ENCODE peak calls at places on chromosomes 16 and 17, in seven cellular contexts. One of them, this sample, is unnamed.

GRCh38 chr17:83137523-83137922 is 58.1 kb downstream of the METRNL start:
- DNase-seq in neuronal stem cell: no peak
- DNase-seq in H1: no peak
- DNase-seq in mesenchymal stem cell: no peak
- DNase-seq in mesendoderm: no peak
- DNase-seq in trophoblast cell: no peak
- DNase-seq in H9: no peak
- DNase-seq in this sample: no peak

GRCh38 chr17:50161911-50162288 is 3.9 kb upstream of the SGCA start:
- DNase-seq in neuronal stem cell: no peak
- DNase-seq in H1: no peak
- DNase-seq in mesenchymal stem cell: no peak
- DNase-seq in mesendoderm: no peak
- DNase-seq in trophoblast cell: no peak
- DNase-seq in H9: no peak
- DNase-seq in this sample: no peak

GRCh38 chr17:7589204-7589868 is 558 bp downstream of the SOX15 start:
- DNase-seq in neuronal stem cell: peak; percentile 87
- DNase-seq in H1: no peak
- DNase-seq in mesenchymal stem cell: peak; percentile 86
- DNase-seq in mesendoderm: peak; percentile 91
- DNase-seq in trophoblast cell: peak; percentile 85
- DNase-seq in H9: peak; percentile 93
- DNase-seq in this sample: peak; percentile 83

GRCh38 chr16:30715777-30716445 is 16.9 kb downstream of the SRCAP start:
- DNase-seq in neuronal stem cell: no peak
- DNase-seq in H1: no peak
- DNase-seq in mesenchymal stem cell: peak; percentile 60
- DNase-seq in mesendoderm: no peak
- DNase-seq in trophoblast cell: peak; percentile 60
- DNase-seq in H9: no peak
- DNase-seq in this sample: peak; percentile 36

GRCh38 chr17:67469208-67469980 is 92.3 kb downstream of the PITPNC1 start:
- DNase-seq in neuronal stem cell: no peak
- DNase-seq in H1: no peak
- DNase-seq in mesenchymal stem cell: no peak
- DNase-seq in mesendoderm: no peak
- DNase-seq in trophoblast cell: peak; percentile 96
- DNase-seq in H9: peak; percentile 62
- DNase-seq in this sample: peak; percentile 28

GRCh38 chr17:32159586-32160438 is 17.5 kb downstream of the RHOT1 start:
- DNase-seq in neuronal stem cell: no peak
- DNase-seq in H1: no peak
- DNase-seq in mesenchymal stem cell: no peak
- DNase-seq in mesendoderm: no peak
- DNase-seq in trophoblast cell: no peak
- DNase-seq in H9: no peak
- DNase-seq in this sample: no peak

GRCh38 chr17:69539781-69540319 is 125.4 kb downstream of the MAP2K6 start:
- DNase-seq in neuronal stem cell: no peak
- DNase-seq in H1: no peak
- DNase-seq in mesenchymal stem cell: peak; percentile 94
- DNase-seq in mesendoderm: no peak
- DNase-seq in trophoblast cell: peak; percentile 84
- DNase-seq in H9: no peak
- DNase-seq in this sample: peak; percentile 93

GRCh38 chr17:17387461-17388362 is 84.5 kb downstream of the NT5M start:
- DNase-seq in neuronal stem cell: no peak
- DNase-seq in H1: peak; percentile 47
- DNase-seq in mesenchymal stem cell: peak; percentile 22
- DNase-seq in mesendoderm: peak; percentile 78
- DNase-seq in trophoblast cell: peak; percentile 69
- DNase-seq in H9: peak; percentile 93
- DNase-seq in this sample: no peak

GRCh38 chr17:59369026-59369724 is 37.7 kb downstream of the YPEL2 start:
- DNase-seq in neuronal stem cell: no peak
- DNase-seq in H1: no peak
- DNase-seq in mesenchymal stem cell: no peak
- DNase-seq in mesendoderm: no peak
- DNase-seq in trophoblast cell: no peak
- DNase-seq in H9: no peak
- DNase-seq in this sample: no peak

GRCh38 chr16:63945805-63946204 is 1176.1 kb downstream of the CDH11 start:
- DNase-seq in neuronal stem cell: no peak
- DNase-seq in H1: no peak
- DNase-seq in mesenchymal stem cell: no peak
- DNase-seq in mesendoderm: no peak
- DNase-seq in trophoblast cell: no peak
- DNase-seq in H9: no peak
- DNase-seq in this sample: no peak

GRCh38 chr17:61335845-61336655 is 63.6 kb upstream of the TBX2 start:
- DNase-seq in neuronal stem cell: no peak
- DNase-seq in H1: no peak
- DNase-seq in mesenchymal stem cell: no peak
- DNase-seq in mesendoderm: no peak
- DNase-seq in trophoblast cell: no peak
- DNase-seq in H9: no peak
- DNase-seq in this sample: peak; percentile 78

GRCh38 chr16:79188115-79188779 is 412.3 kb downstream of the MAF start:
- DNase-seq in neuronal stem cell: no peak
- DNase-seq in H1: no peak
- DNase-seq in mesenchymal stem cell: no peak
- DNase-seq in mesendoderm: peak; percentile 53
- DNase-seq in trophoblast cell: no peak
- DNase-seq in H9: no peak
- DNase-seq in this sample: no peak

GRCh38 chr16:2475413-2476344 is 752 bp downstream of the TBC1D24 start:
- DNase-seq in neuronal stem cell: no peak
- DNase-seq in H1: no peak
- DNase-seq in mesenchymal stem cell: no peak
- DNase-seq in mesendoderm: peak; percentile 29
- DNase-seq in trophoblast cell: peak; percentile 50
- DNase-seq in H9: peak; percentile 56
- DNase-seq in this sample: no peak

GRCh38 chr16:10169031-10169430 is 13.2 kb downstream of the GRIN2A start:
- DNase-seq in neuronal stem cell: no peak
- DNase-seq in H1: no peak
- DNase-seq in mesenchymal stem cell: no peak
- DNase-seq in mesendoderm: no peak
- DNase-seq in trophoblast cell: no peak
- DNase-seq in H9: no peak
- DNase-seq in this sample: no peak

GRCh38 chr16:56288019-56288418 is 96.7 kb downstream of the GNAO1 start:
- DNase-seq in neuronal stem cell: no peak
- DNase-seq in H1: no peak
- DNase-seq in mesenchymal stem cell: no peak
- DNase-seq in mesendoderm: no peak
- DNase-seq in trophoblast cell: no peak
- DNase-seq in H9: no peak
- DNase-seq in this sample: no peak

GRCh38 chr17:29176500-29177351 is 3.5 kb downstream of the MYO18A start:
- DNase-seq in neuronal stem cell: peak; percentile 41
- DNase-seq in H1: peak; percentile 44
- DNase-seq in mesenchymal stem cell: peak; percentile 64
- DNase-seq in mesendoderm: peak; percentile 77
- DNase-seq in trophoblast cell: peak; percentile 89
- DNase-seq in H9: peak; percentile 88
- DNase-seq in this sample: peak; percentile 43

GRCh38 chr17:3398310-3398709 is at the start of gene OR1E1:
- DNase-seq in neuronal stem cell: no peak
- DNase-seq in H1: no peak
- DNase-seq in mesenchymal stem cell: no peak
- DNase-seq in mesendoderm: no peak
- DNase-seq in trophoblast cell: no peak
- DNase-seq in H9: no peak
- DNase-seq in this sample: no peak

GRCh38 chr17:27473748-27474609 is 17.7 kb downstream of the KSR1 start:
- DNase-seq in neuronal stem cell: no peak
- DNase-seq in H1: no peak
- DNase-seq in mesenchymal stem cell: peak; percentile 35
- DNase-seq in mesendoderm: peak; percentile 75
- DNase-seq in trophoblast cell: no peak
- DNase-seq in H9: no peak
- DNase-seq in this sample: no peak

GRCh38 chr16:57509231-57509923 is 23.1 kb upstream of the DOK4 start:
- DNase-seq in neuronal stem cell: no peak
- DNase-seq in H1: no peak
- DNase-seq in mesenchymal stem cell: no peak
- DNase-seq in mesendoderm: no peak
- DNase-seq in trophoblast cell: no peak
- DNase-seq in H9: no peak
- DNase-seq in this sample: no peak

GRCh38 chr16:9012848-9013507 is 49.3 kb upstream of the USP7 start:
- DNase-seq in neuronal stem cell: peak; percentile 44
- DNase-seq in H1: peak; percentile 82
- DNase-seq in mesenchymal stem cell: peak; percentile 27
- DNase-seq in mesendoderm: peak; percentile 87
- DNase-seq in trophoblast cell: peak; percentile 23
- DNase-seq in H9: peak; percentile 93
- DNase-seq in this sample: no peak

GRCh38 chr16:84683691-84684591 is 15.9 kb upstream of the USP10 start:
- DNase-seq in neuronal stem cell: no peak
- DNase-seq in H1: peak; percentile 17
- DNase-seq in mesenchymal stem cell: no peak
- DNase-seq in mesendoderm: peak; percentile 91
- DNase-seq in trophoblast cell: peak; percentile 95
- DNase-seq in H9: peak; percentile 75
- DNase-seq in this sample: no peak

GRCh38 chr16:73274140-73274539 is 226.2 kb upstream of the ZFHX3 start:
- DNase-seq in neuronal stem cell: no peak
- DNase-seq in H1: no peak
- DNase-seq in mesenchymal stem cell: no peak
- DNase-seq in mesendoderm: no peak
- DNase-seq in trophoblast cell: no peak
- DNase-seq in H9: no peak
- DNase-seq in this sample: no peak

GRCh38 chr16:73265124-73265838 is 217.4 kb upstream of the ZFHX3 start:
- DNase-seq in neuronal stem cell: no peak
- DNase-seq in H1: no peak
- DNase-seq in mesenchymal stem cell: no peak
- DNase-seq in mesendoderm: no peak
- DNase-seq in trophoblast cell: peak; percentile 61
- DNase-seq in H9: peak; percentile 44
- DNase-seq in this sample: no peak

GRCh38 chr16:73262931-73263330 is 215.0 kb upstream of the ZFHX3 start:
- DNase-seq in neuronal stem cell: no peak
- DNase-seq in H1: no peak
- DNase-seq in mesenchymal stem cell: no peak
- DNase-seq in mesendoderm: no peak
- DNase-seq in trophoblast cell: no peak
- DNase-seq in H9: no peak
- DNase-seq in this sample: no peak

GRCh38 chr16:73268311-73268997 is 220.5 kb upstream of the ZFHX3 start:
- DNase-seq in neuronal stem cell: peak; percentile 24
- DNase-seq in H1: no peak
- DNase-seq in mesenchymal stem cell: no peak
- DNase-seq in mesendoderm: peak; percentile 33
- DNase-seq in trophoblast cell: no peak
- DNase-seq in H9: peak; percentile 59
- DNase-seq in this sample: peak; percentile 16
- H2BK120ac ChIP-seq in neuronal stem cell: no peak overlapping the region
- H2BK120ac ChIP-seq in H1: no peak overlapping the region
- H2BK120ac ChIP-seq in mesenchymal stem cell: no peak overlapping the region
- H2BK120ac ChIP-seq in mesendoderm: no peak overlapping the region
- H2BK120ac ChIP-seq in trophoblast cell: no peak overlapping the region
- H2BK120ac ChIP-seq in H9: no peak overlapping the region
- H2BK120ac ChIP-seq in this sample: no peak overlapping the region

DNA sequence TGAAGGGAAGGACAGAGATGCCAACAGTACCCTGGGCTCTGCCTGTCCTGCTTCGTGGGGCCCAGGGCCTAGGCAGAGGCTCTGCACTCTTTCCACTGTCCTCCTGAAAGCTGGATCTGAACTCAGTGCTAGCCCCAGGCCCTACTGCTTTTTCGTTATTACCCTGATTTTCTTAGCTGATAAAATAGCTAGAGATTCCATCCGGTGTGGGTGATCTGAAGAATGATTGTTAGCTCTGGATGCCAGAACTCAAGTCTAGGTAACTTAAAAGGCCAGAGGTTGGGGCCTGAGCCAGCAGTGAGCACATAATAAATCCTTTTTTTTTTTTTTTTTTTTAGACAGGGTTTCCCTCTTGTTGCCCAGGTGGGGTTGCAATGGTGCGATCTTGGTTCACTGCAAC is 1.8 kb upstream of the MYBBP1A start:
- DNase-seq in neuronal stem cell: no peak
- DNase-seq in H1: no peak
- DNase-seq in mesenchymal stem cell: no peak
- DNase-seq in mesendoderm: no peak
- DNase-seq in trophoblast cell: peak; percentile 91
- DNase-seq in H9: no peak
- DNase-seq in this sample: no peak
- H2BK120ac ChIP-seq in neuronal stem cell: no peak overlapping the region
- H2BK120ac ChIP-seq in H1: no peak overlapping the region
- H2BK120ac ChIP-seq in mesenchymal stem cell: no peak overlapping the region
- H2BK120ac ChIP-seq in mesendoderm: no peak overlapping the region
- H2BK120ac ChIP-seq in trophoblast cell: no peak overlapping the region
- H2BK120ac ChIP-seq in H9: no peak overlapping the region
- H2BK120ac ChIP-seq in this sample: no peak overlapping the region

DNA sequence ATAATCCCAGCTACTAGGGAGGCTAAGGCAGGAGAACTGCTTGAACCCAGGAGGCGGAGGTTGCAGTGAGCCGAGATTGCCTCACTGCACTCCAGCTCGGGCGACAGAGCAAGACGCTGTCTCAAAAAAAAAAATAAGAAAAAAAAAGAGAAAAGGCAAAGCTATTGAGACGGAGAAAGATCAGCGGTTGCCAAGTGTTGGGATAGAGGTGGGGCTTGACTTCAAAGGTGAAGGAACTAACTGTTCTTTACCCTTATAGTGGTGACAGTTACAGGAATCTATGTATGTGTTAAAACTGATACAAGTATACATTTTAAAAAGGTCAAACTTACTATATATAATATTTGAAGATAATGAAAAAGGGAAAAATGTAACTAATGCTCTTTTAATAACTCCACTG is 22.5 kb downstream of the AKAP10 start:
- DNase-seq in neuronal stem cell: no peak
- DNase-seq in H1: no peak
- DNase-seq in mesenchymal stem cell: no peak
- DNase-seq in mesendoderm: no peak
- DNase-seq in trophoblast cell: no peak
- DNase-seq in H9: no peak
- DNase-seq in this sample: no peak
- H2BK120ac ChIP-seq in neuronal stem cell: no peak overlapping the region
- H2BK120ac ChIP-seq in H1: no peak overlapping the region
- H2BK120ac ChIP-seq in mesenchymal stem cell: no peak overlapping the region
- H2BK120ac ChIP-seq in mesendoderm: no peak overlapping the region
- H2BK120ac ChIP-seq in trophoblast cell: no peak overlapping the region
- H2BK120ac ChIP-seq in H9: no peak overlapping the region
- H2BK120ac ChIP-seq in this sample: no peak overlapping the region

GRCh38 chr16:52350031-52350430 is 196.9 kb downstream of the TOX3 start:
- DNase-seq in neuronal stem cell: no peak
- DNase-seq in H1: no peak
- DNase-seq in mesenchymal stem cell: no peak
- DNase-seq in mesendoderm: no peak
- DNase-seq in trophoblast cell: no peak
- DNase-seq in H9: no peak
- DNase-seq in this sample: no peak

DNA sequence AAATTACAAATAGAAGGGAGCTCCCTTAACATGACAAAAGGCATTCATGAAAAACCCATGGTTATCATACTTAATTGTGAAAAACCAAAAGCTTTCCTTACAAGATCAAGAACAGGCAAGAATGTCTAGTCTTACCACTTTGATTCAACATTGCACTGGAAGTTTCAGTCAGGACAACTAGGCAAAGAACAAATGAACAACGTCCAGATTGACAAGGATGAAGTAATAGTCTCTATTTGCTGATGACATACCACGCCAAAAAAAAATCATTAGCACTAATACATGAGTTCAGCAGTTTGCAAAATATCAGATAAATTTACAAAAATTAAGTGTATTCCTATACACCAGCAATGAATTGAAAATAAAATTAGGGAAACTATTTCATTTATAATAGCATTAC is 200.2 kb downstream of the TOX3 start:
- DNase-seq in neuronal stem cell: no peak
- DNase-seq in H1: no peak
- DNase-seq in mesenchymal stem cell: no peak
- DNase-seq in mesendoderm: no peak
- DNase-seq in trophoblast cell: no peak
- DNase-seq in H9: no peak
- DNase-seq in this sample: no peak
- H2BK120ac ChIP-seq in neuronal stem cell: no peak overlapping the region
- H2BK120ac ChIP-seq in H1: no peak overlapping the region
- H2BK120ac ChIP-seq in mesenchymal stem cell: no peak overlapping the region
- H2BK120ac ChIP-seq in mesendoderm: no peak overlapping the region
- H2BK120ac ChIP-seq in trophoblast cell: no peak overlapping the region
- H2BK120ac ChIP-seq in H9: no peak overlapping the region
- H2BK120ac ChIP-seq in this sample: no peak overlapping the region